ENCODE peak calls at places on chromosome 9, in ten cellular contexts. R is CD4-positive, alpha-beta T cell; H is fibroblast of lung; A is heart right ventricle; I is suprapubic skin; G is A549; F is tibial nerve; U is cardiac muscle cell; V is GM12878; C is left ventricle myocardium inferior. S is an unnamed sample.

GRCh38 chr9:114804504-114804903 is 1.3 kb downstream of the TNFSF15 start:
- DNase-seq in R (no peak), H (peak), A (peak), I (no peak), G (no peak), F (no peak), U (peak), V (no peak), C (no peak), S (peak)

GRCh38 chr9:109107402-109108240 is 12.1 kb downstream of the TMEM245 start:
- DNase-seq in R (no peak), H (peak), A (no peak), I (no peak), G (peak), F (no peak), U (peak), V (no peak), C (no peak), S (peak)

GRCh38 chr9:126480810-126481209 is 132.9 kb upstream of the LMX1B start:
- DNase-seq in R (no peak), H (no peak), A (no peak), I (no peak), G (no peak), F (no peak), U (no peak), V (no peak), C (no peak), S (no peak)

GRCh38 chr9:137814841-137815240 is 62.7 kb upstream of the CACNA1B start:
- DNase-seq in R (no peak), H (no peak), A (no peak), I (no peak), G (no peak), F (no peak), U (no peak), V (no peak), C (no peak), S (no peak)

GRCh38 chr9:130301483-130302286 is 36.1 kb downstream of the HMCN2 start:
- DNase-seq in R (no peak), H (no peak), A (peak), I (no peak), G (no peak), F (peak), U (peak), V (no peak), C (peak), S (no peak)

GRCh38 chr9:114346146-114346545 is 16.5 kb downstream of the ORM2 start:
- DNase-seq in R (no peak), H (no peak), A (no peak), I (no peak), G (no peak), F (no peak), U (no peak), V (no peak), C (no peak), S (peak)

GRCh38 chr9:133935328-133936040 is 56.6 kb downstream of the VAV2 start:
- DNase-seq in R (no peak), H (peak), A (peak), I (no peak), G (no peak), F (peak), U (peak), V (no peak), C (peak), S (peak)

GRCh38 chr9:77092536-77092935 is 73.1 kb downstream of the FOXB2 start:
- DNase-seq in R (no peak), H (no peak), A (no peak), I (no peak), G (no peak), F (no peak), U (peak), V (no peak), C (no peak), S (no peak)

GRCh38 chr9:131017067-131017466 is 8.1 kb downstream of the LAMC3 start:
- DNase-seq in R (no peak), H (no peak), A (no peak), I (peak), G (no peak), F (no peak), U (no peak), V (no peak), C (no peak), S (no peak)

GRCh38 chr9:109467936-109468335 is 30.2 kb downstream of the PTPN3 start:
- DNase-seq in R (no peak), H (no peak), A (no peak), I (no peak), G (no peak), F (no peak), U (peak), V (no peak), C (no peak), S (no peak)

GRCh38 chr9:110919609-110920008 is 118.7 kb downstream of the LPAR1 start:
- DNase-seq in R (no peak), H (peak), A (no peak), I (no peak), G (peak), F (no peak), U (peak), V (no peak), C (no peak), S (no peak)

GRCh38 chr9:20117482-20117881 is 328.6 kb upstream of the SLC24A2 start:
- DNase-seq in R (no peak), H (no peak), A (no peak), I (no peak), G (no peak), F (no peak), U (no peak), V (no peak), C (no peak), S (no peak)

GRCh38 chr9:95157491-95158151 is 159.9 kb downstream of the FANCC start:
- DNase-seq in R (no peak), H (peak), A (no peak), I (no peak), G (no peak), F (peak), U (peak), V (peak), C (no peak), S (peak)

GRCh38 chr9:88378317-88378716 is 9.9 kb upstream of the SPIN1 start:
- DNase-seq in R (no peak), H (peak), A (no peak), I (no peak), G (no peak), F (no peak), U (peak), V (no peak), C (no peak), S (no peak)

GRCh38 chr9:19922476-19923118 is 133.8 kb upstream of the SLC24A2 start:
- DNase-seq in R (no peak), H (peak), A (no peak), I (no peak), G (peak), F (no peak), U (peak), V (no peak), C (no peak), S (peak)

GRCh38 chr9:14415947-14416346 is 102.0 kb upstream of the NFIB start:
- DNase-seq in R (no peak), H (peak), A (no peak), I (no peak), G (no peak), F (no peak), U (peak), V (no peak), C (no peak), S (no peak)

GRCh38 chr9:124884376-124884775 is 22.4 kb downstream of the ARPC5L start:
- DNase-seq in R (no peak), H (no peak), A (no peak), I (no peak), G (no peak), F (no peak), U (no peak), V (no peak), C (no peak), S (no peak)

GRCh38 chr9:92989561-92989960 is 42.2 kb downstream of the FGD3 start:
- DNase-seq in R (no peak), H (no peak), A (no peak), I (no peak), G (no peak), F (no peak), U (no peak), V (no peak), C (no peak), S (no peak)

GRCh38 chr9:124238546-124239140 is 19.1 kb upstream of the NEK6 start:
- DNase-seq in R (no peak), H (no peak), A (no peak), I (peak), G (no peak), F (no peak), U (no peak), V (no peak), C (no peak), S (no peak)

GRCh38 chr9:121717141-121717749 is 65.8 kb downstream of the DAB2IP start:
- DNase-seq in R (no peak), H (no peak), A (no peak), I (no peak), G (no peak), F (no peak), U (no peak), V (no peak), C (no peak), S (no peak)

GRCh38 chr9:136512651-136513066 is 29.8 kb upstream of the SEC16A start:
- DNase-seq in R (peak), H (no peak), A (no peak), I (no peak), G (peak), F (no peak), U (peak), V (no peak), C (peak), S (no peak)

GRCh38 chr9:35510745-35511428 is 21.0 kb downstream of the RUSC2 start:
- DNase-seq in R (no peak), H (peak), A (peak), I (peak), G (peak), F (peak), U (peak), V (no peak), C (peak), S (peak)
- TF ChIP-seq CTCF in R (no peak), H (no peak), A (peak), I (no peak), G (peak), F (no peak), U (peak), V (no peak), C (peak), S (no peak)

GRCh38 chr9:18786936-18787658 is 245.9 kb downstream of the SAXO1 start:
- DNase-seq in R (no peak), H (peak), A (no peak), I (no peak), G (no peak), F (no peak), U (peak), V (no peak), C (no peak), S (no peak)
- H3K27ac ChIP-seq in R (no peak), H (no peak), A (peak), I (no peak), G (no peak), F (peak), U (no peak), V (no peak), C (peak), S (no peak)

GRCh38 chr9:127968046-127968445 is 12.7 kb downstream of the EEIG1 start:
- DNase-seq in R (no peak), H (peak), A (no peak), I (peak), G (peak), F (no peak), U (no peak), V (no peak), C (peak), S (peak)
- TF ChIP-seq CTCF in R (no peak), H (no peak), A (no peak), I (no peak), G (no peak), F (no peak), U (no peak), V (no peak), C (no peak), S (no peak)

GRCh38 chr9:37989632-37990155 is 79.3 kb downstream of the SHB start:
- DNase-seq in R (no peak), H (no peak), A (no peak), I (no peak), G (no peak), F (no peak), U (no peak), V (no peak), C (no peak), S (no peak)
- H3K27ac ChIP-seq in R (no peak), H (no peak), A (peak), I (no peak), G (no peak), F (no peak), U (no peak), V (no peak), C (peak), S (no peak)

GRCh38 chr9:35952526-35953191 is 5.3 kb downstream of the OR2S2 start:
- DNase-seq in R (no peak), H (no peak), A (no peak), I (no peak), G (no peak), F (no peak), U (no peak), V (no peak), C (no peak), S (no peak)
- TF ChIP-seq CTCF in R (no peak), H (no peak), A (no peak), I (no peak), G (no peak), F (no peak), U (no peak), V (no peak), C (no peak), S (no peak)

GRCh38 chr9:104961701-104962359 is 33.9 kb upstream of the ABCA1 start:
- DNase-seq in R (no peak), H (peak), A (no peak), I (no peak), G (no peak), F (no peak), U (no peak), V (no peak), C (no peak), S (no peak)

GRCh38 chr9:104963076-104963475 is 35.1 kb upstream of the ABCA1 start:
- DNase-seq in R (no peak), H (no peak), A (no peak), I (no peak), G (no peak), F (no peak), U (no peak), V (no peak), C (no peak), S (no peak)

GRCh38 chr9:104958756-104959155 is 30.8 kb upstream of the ABCA1 start:
- DNase-seq in R (no peak), H (no peak), A (no peak), I (no peak), G (no peak), F (no peak), U (peak), V (no peak), C (no peak), S (no peak)

GRCh38 chr9:104961238-104961637 is 33.3 kb upstream of the ABCA1 start:
- DNase-seq in R (peak), H (peak), A (no peak), I (no peak), G (peak), F (no peak), U (peak), V (peak), C (no peak), S (no peak)
- H3K27ac ChIP-seq in R (no peak), H (no peak), A (no peak), I (peak), G (no peak), F (no peak), U (no peak), V (no peak), C (no peak), S (no peak)

DNA sequence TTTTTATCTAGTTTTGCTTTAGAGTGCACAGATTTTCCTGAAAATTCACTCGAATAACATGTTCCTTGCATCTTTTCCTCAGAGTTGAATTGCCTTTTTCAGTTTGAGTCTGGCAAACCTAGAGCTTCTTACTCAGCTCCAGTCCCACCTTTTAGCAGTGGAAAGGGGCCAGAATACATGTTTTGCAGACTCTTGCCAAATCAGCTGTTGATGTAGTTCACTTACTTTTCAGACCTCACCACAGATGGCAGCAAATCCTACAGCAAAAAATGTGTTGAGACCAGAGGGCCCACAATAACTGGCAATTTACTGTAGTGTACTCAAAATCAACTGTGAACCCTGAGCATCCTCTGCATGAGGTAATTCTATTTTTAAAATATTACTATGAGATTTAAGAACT is 545.2 kb upstream of the ACO1 start:
- DNase-seq in R (no peak), H (no peak), A (no peak), I (no peak), G (no peak), F (no peak), U (no peak), V (no peak), C (no peak), S (no peak)
- TF ChIP-seq CTCF in R (no peak), H (no peak), A (no peak), I (no peak), G (no peak), F (no peak), U (no peak), V (no peak), C (no peak), S (no peak)

DNA sequence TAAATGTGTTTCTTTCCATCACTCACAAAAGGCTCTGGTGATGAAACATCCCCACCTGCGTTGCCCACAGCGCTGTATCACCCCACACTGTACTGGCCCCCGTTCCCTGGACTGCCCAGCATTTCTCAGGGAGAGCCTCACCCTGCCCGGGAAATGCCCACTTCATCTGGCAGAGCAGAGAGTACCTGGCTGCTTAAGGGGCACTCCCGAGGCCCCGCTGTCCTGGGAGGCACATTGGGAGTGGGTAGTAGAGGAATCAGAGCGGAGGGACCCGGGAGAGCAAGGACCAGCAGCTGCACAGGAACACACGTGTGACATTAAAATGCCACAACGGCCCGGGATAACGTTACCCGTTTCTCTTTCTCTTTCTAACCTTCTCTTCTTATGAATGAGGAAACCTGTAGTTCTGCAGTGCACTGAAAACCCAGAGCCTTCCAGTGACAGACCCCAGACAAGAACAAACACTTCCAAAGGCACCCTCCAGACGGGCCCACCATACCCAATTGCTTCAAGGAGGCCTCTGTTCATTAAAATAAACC is 110.0 kb downstream of the ROR2 start:
- DNase-seq in R (no peak), H (no peak), A (no peak), I (no peak), G (no peak), F (no peak), U (no peak), V (no peak), C (no peak), S (no peak)
- H3K27ac ChIP-seq in R (no peak), H (no peak), A (no peak), I (no peak), G (no peak), F (no peak), U (no peak), V (no peak), C (no peak), S (no peak)